ENCODE peak calls at places on chromosomes 3 and 15, in ten cellular contexts. One of them, this sample, is unnamed.

GRCh38 chr3:185715091-185715490 is 109.8 kb downstream of the IGF2BP2 start:
- DNase-seq in stimulated activated CD8-positive, alpha-beta memory T cell treated with anti-CD3 and anti-CD28 coated beads, Interleukin-12 subunit alpha, Interleukin-12 subunit beta, amount 100 ng/mL, for 4 hours: no peak
- DNase-seq in ecto neural progenitor cell: no peak
- DNase-seq in T1000: no peak
- DNase-seq in fibroblast of pulmonary artery: peak; percentile 72
- DNase-seq in sciatic nerve: no peak
- DNase-seq in NCI-H1092 treated with DMSO at 0.1 percent for 48 hours: no peak
- DNase-seq in GM23338: peak; percentile 94
- DNase-seq in CD8-positive, alpha-beta memory T cell: no peak
- DNase-seq in amniotic stem cell: no peak
- DNase-seq in this sample: peak; percentile 37

GRCh38 chr3:157544501-157545139 is 41.4 kb upstream of the VEPH1 start:
- DNase-seq in fibroblast of pulmonary artery: peak; percentile 88
- DNase-seq in sciatic nerve: no peak
- DNase-seq in T1000: no peak
- DNase-seq in CD8-positive, alpha-beta memory T cell: no peak
- DNase-seq in ecto neural progenitor cell: no peak
- DNase-seq in stimulated activated CD8-positive, alpha-beta memory T cell treated with anti-CD3 and anti-CD28 coated beads, Interleukin-12 subunit alpha, Interleukin-12 subunit beta, amount 100 ng/mL, for 4 hours: no peak
- DNase-seq in GM23338: no peak
- DNase-seq in NCI-H1092 treated with DMSO at 0.1 percent for 48 hours: no peak
- DNase-seq in amniotic stem cell: no peak
- DNase-seq in this sample: peak; percentile 65

GRCh38 chr3:136730595-136731273 is 21.4 kb downstream of the STAG1 start:
- DNase-seq in fibroblast of pulmonary artery: no peak
- DNase-seq in ecto neural progenitor cell: no peak
- DNase-seq in sciatic nerve: no peak
- DNase-seq in stimulated activated CD8-positive, alpha-beta memory T cell treated with anti-CD3 and anti-CD28 coated beads, Interleukin-12 subunit alpha, Interleukin-12 subunit beta, amount 100 ng/mL, for 4 hours: no peak
- DNase-seq in T1000: no peak
- DNase-seq in GM23338: no peak
- DNase-seq in NCI-H1092 treated with DMSO at 0.1 percent for 48 hours: no peak
- DNase-seq in CD8-positive, alpha-beta memory T cell: peak; percentile 9
- DNase-seq in amniotic stem cell: no peak
- DNase-seq in this sample: no peak

GRCh38 chr15:100224206-100225185 is 117.3 kb downstream of the ADAMTS17 start:
- DNase-seq in GM23338: peak; percentile 33
- DNase-seq in ecto neural progenitor cell: no peak
- DNase-seq in CD8-positive, alpha-beta memory T cell: peak; percentile 32
- DNase-seq in amniotic stem cell: no peak
- DNase-seq in sciatic nerve: no peak
- DNase-seq in stimulated activated CD8-positive, alpha-beta memory T cell treated with anti-CD3 and anti-CD28 coated beads, Interleukin-12 subunit alpha, Interleukin-12 subunit beta, amount 100 ng/mL, for 4 hours: no peak
- DNase-seq in fibroblast of pulmonary artery: no peak
- DNase-seq in NCI-H1092 treated with DMSO at 0.1 percent for 48 hours: no peak
- DNase-seq in T1000: no peak
- DNase-seq in this sample: no peak

GRCh38 chr3:12286927-12287726 is 1.7 kb upstream of the PPARG start:
- DNase-seq in CD8-positive, alpha-beta memory T cell: no peak
- DNase-seq in NCI-H1092 treated with DMSO at 0.1 percent for 48 hours: no peak
- DNase-seq in ecto neural progenitor cell: peak; percentile 65
- DNase-seq in stimulated activated CD8-positive, alpha-beta memory T cell treated with anti-CD3 and anti-CD28 coated beads, Interleukin-12 subunit alpha, Interleukin-12 subunit beta, amount 100 ng/mL, for 4 hours: no peak
- DNase-seq in T1000: no peak
- DNase-seq in GM23338: peak; percentile 61
- DNase-seq in sciatic nerve: no peak
- DNase-seq in amniotic stem cell: no peak
- DNase-seq in fibroblast of pulmonary artery: no peak
- DNase-seq in this sample: no peak

GRCh38 chr3:105394177-105394576 is 27.5 kb downstream of the ALCAM start:
- DNase-seq in GM23338: peak; percentile 25
- DNase-seq in T1000: no peak
- DNase-seq in CD8-positive, alpha-beta memory T cell: no peak
- DNase-seq in fibroblast of pulmonary artery: peak; percentile 97
- DNase-seq in amniotic stem cell: no peak
- DNase-seq in stimulated activated CD8-positive, alpha-beta memory T cell treated with anti-CD3 and anti-CD28 coated beads, Interleukin-12 subunit alpha, Interleukin-12 subunit beta, amount 100 ng/mL, for 4 hours: no peak
- DNase-seq in ecto neural progenitor cell: no peak
- DNase-seq in sciatic nerve: no peak
- DNase-seq in NCI-H1092 treated with DMSO at 0.1 percent for 48 hours: no peak
- DNase-seq in this sample: no peak

GRCh38 chr3:199815-200214 is 3.3 kb downstream of the CHL1 start:
- DNase-seq in T1000: no peak
- DNase-seq in GM23338: no peak
- DNase-seq in sciatic nerve: no peak
- DNase-seq in fibroblast of pulmonary artery: no peak
- DNase-seq in stimulated activated CD8-positive, alpha-beta memory T cell treated with anti-CD3 and anti-CD28 coated beads, Interleukin-12 subunit alpha, Interleukin-12 subunit beta, amount 100 ng/mL, for 4 hours: no peak
- DNase-seq in CD8-positive, alpha-beta memory T cell: no peak
- DNase-seq in NCI-H1092 treated with DMSO at 0.1 percent for 48 hours: no peak
- DNase-seq in ecto neural progenitor cell: no peak
- DNase-seq in amniotic stem cell: no peak
- DNase-seq in this sample: no peak

GRCh38 chr15:59536553-59536952 is 75.0 kb upstream of the GCNT3 start:
- DNase-seq in NCI-H1092 treated with DMSO at 0.1 percent for 48 hours: no peak
- DNase-seq in GM23338: no peak
- DNase-seq in stimulated activated CD8-positive, alpha-beta memory T cell treated with anti-CD3 and anti-CD28 coated beads, Interleukin-12 subunit alpha, Interleukin-12 subunit beta, amount 100 ng/mL, for 4 hours: no peak
- DNase-seq in ecto neural progenitor cell: no peak
- DNase-seq in sciatic nerve: no peak
- DNase-seq in CD8-positive, alpha-beta memory T cell: no peak
- DNase-seq in amniotic stem cell: no peak
- DNase-seq in T1000: no peak
- DNase-seq in fibroblast of pulmonary artery: no peak
- DNase-seq in this sample: no peak

GRCh38 chr15:95464091-95464888 is 866.2 kb upstream of the NR2F2 start:
- DNase-seq in ecto neural progenitor cell: no peak
- DNase-seq in GM23338: no peak
- DNase-seq in NCI-H1092 treated with DMSO at 0.1 percent for 48 hours: no peak
- DNase-seq in amniotic stem cell: no peak
- DNase-seq in sciatic nerve: no peak
- DNase-seq in fibroblast of pulmonary artery: no peak
- DNase-seq in T1000: no peak
- DNase-seq in stimulated activated CD8-positive, alpha-beta memory T cell treated with anti-CD3 and anti-CD28 coated beads, Interleukin-12 subunit alpha, Interleukin-12 subunit beta, amount 100 ng/mL, for 4 hours: no peak
- DNase-seq in CD8-positive, alpha-beta memory T cell: no peak
- DNase-seq in this sample: no peak

GRCh38 chr15:82963356-82964341 is 11.1 kb upstream of the HOMER2 start:
- DNase-seq in NCI-H1092 treated with DMSO at 0.1 percent for 48 hours: no peak
- DNase-seq in amniotic stem cell: no peak
- DNase-seq in GM23338: peak; percentile 19
- DNase-seq in fibroblast of pulmonary artery: no peak
- DNase-seq in sciatic nerve: no peak
- DNase-seq in stimulated activated CD8-positive, alpha-beta memory T cell treated with anti-CD3 and anti-CD28 coated beads, Interleukin-12 subunit alpha, Interleukin-12 subunit beta, amount 100 ng/mL, for 4 hours: no peak
- DNase-seq in T1000: no peak
- DNase-seq in CD8-positive, alpha-beta memory T cell: no peak
- DNase-seq in ecto neural progenitor cell: no peak
- DNase-seq in this sample: no peak

GRCh38 chr15:62415498-62415897 is 250.4 kb upstream of the C2CD4B start:
- DNase-seq in ecto neural progenitor cell: no peak
- DNase-seq in GM23338: no peak
- DNase-seq in fibroblast of pulmonary artery: no peak
- DNase-seq in sciatic nerve: no peak
- DNase-seq in T1000: no peak
- DNase-seq in NCI-H1092 treated with DMSO at 0.1 percent for 48 hours: no peak
- DNase-seq in stimulated activated CD8-positive, alpha-beta memory T cell treated with anti-CD3 and anti-CD28 coated beads, Interleukin-12 subunit alpha, Interleukin-12 subunit beta, amount 100 ng/mL, for 4 hours: no peak
- DNase-seq in amniotic stem cell: no peak
- DNase-seq in CD8-positive, alpha-beta memory T cell: no peak
- DNase-seq in this sample: no peak

GRCh38 chr3:16399473-16399872 is 114.0 kb downstream of the RFTN1 start:
- DNase-seq in stimulated activated CD8-positive, alpha-beta memory T cell treated with anti-CD3 and anti-CD28 coated beads, Interleukin-12 subunit alpha, Interleukin-12 subunit beta, amount 100 ng/mL, for 4 hours: no peak
- DNase-seq in NCI-H1092 treated with DMSO at 0.1 percent for 48 hours: no peak
- DNase-seq in fibroblast of pulmonary artery: peak; percentile 86
- DNase-seq in ecto neural progenitor cell: no peak
- DNase-seq in sciatic nerve: no peak
- DNase-seq in GM23338: peak; percentile 41
- DNase-seq in T1000: peak; percentile 73
- DNase-seq in CD8-positive, alpha-beta memory T cell: no peak
- DNase-seq in amniotic stem cell: peak; percentile 78
- DNase-seq in this sample: peak; percentile 70

This sample was measured in GM04504.